ENCODE peak calls at places on chromosomes 2 and 18, in ten cellular contexts. O is fibroblast of lung, Y is IMR-90, Q is astrocyte, V is keratinocyte, M is HepG2, G is mammary epithelial cell, C is endodermal cell, L is neural progenitor cell, B is PC-3. W is an unnamed sample. For H3K36me3, the result is how much of the 10 kb centered on the place peaks cover.

GRCh38 chr2:17608251-17608650 is 67.8 kb downstream of the VSNL1 start:
- DNase-seq in C (peak), B (no peak), Q (no peak), G (no peak), M (no peak), Y (no peak), O (no peak), V (no peak), L (no peak), W (no peak)

GRCh38 chr2:62698653-62699052 is 6.9 kb upstream of the EHBP1 start:
- DNase-seq in L (no peak), B (no peak), V (no peak), M (no peak), O (no peak), Y (no peak), Q (no peak), G (no peak), C (no peak), W (no peak)

GRCh38 chr18:57210101-57210661 is 63.3 kb downstream of the BOD1L2 start:
- DNase-seq in O (peak), Q (peak), C (peak), M (peak), Y (peak), V (peak), G (peak), L (peak), B (peak), W (peak)

GRCh38 chr2:9908639-9909038 is 42.9 kb upstream of the GRHL1 start:
- DNase-seq in L (no peak), G (no peak), B (no peak), Q (no peak), V (no peak), M (peak), C (no peak), Y (no peak), O (no peak), W (no peak)

GRCh38 chr2:226763320-226763719 is 36.3 kb downstream of the IRS1 start:
- DNase-seq in C (no peak), Y (peak), G (peak), L (no peak), B (no peak), Q (peak), V (no peak), O (no peak), M (no peak), W (no peak)

GRCh38 chr2:71498261-71498701 is 44.9 kb downstream of the DYSF start:
- DNase-seq in B (peak), G (peak), O (peak), C (no peak), L (no peak), Q (peak), M (peak), V (peak), Y (peak), W (no peak)

GRCh38 chr18:21453512-21453862 is 147.0 kb downstream of the ESCO1 start:
- DNase-seq in O (no peak), Y (no peak), C (no peak), M (no peak), Q (peak), V (no peak), G (peak), B (peak), L (no peak), W (no peak)

GRCh38 chr18:10681581-10682367 is 155.9 kb downstream of the NAPG start:
- DNase-seq in G (no peak), V (no peak), B (no peak), O (no peak), Y (peak), C (no peak), Q (no peak), M (no peak), L (no peak), W (no peak)

GRCh38 chr2:188145885-188146284 is 145.8 kb upstream of the GULP1 start:
- DNase-seq in O (no peak), Q (no peak), L (no peak), C (no peak), M (no peak), G (no peak), Y (no peak), V (no peak), B (no peak), W (no peak)

GRCh38 chr2:105895995-105896764 is 151.5 kb downstream of the NCK2 start:
- DNase-seq in L (no peak), G (no peak), M (no peak), O (no peak), B (no peak), V (no peak), Q (no peak), C (no peak), Y (no peak), W (no peak)

GRCh38 chr2:30230479-30230854 is 867 bp upstream of the LBH start:
- DNase-seq in Q (no peak), Y (peak), M (no peak), L (peak), B (no peak), O (peak), C (peak), G (no peak), V (no peak), W (no peak)

GRCh38 chr2:29920631-29921559 is 491 bp downstream of the ALK start:
- DNase-seq in L (peak), Y (peak), O (peak), V (no peak), Q (peak), M (no peak), C (peak), B (peak), G (peak), W (no peak)

GRCh38 chr2:27723372-27724144 is 48.0 kb upstream of the MRPL33 start:
- DNase-seq in G (peak), Y (peak), L (peak), Q (peak), M (peak), O (peak), B (peak), V (peak), C (peak), W (peak)

GRCh38 chr2:127188797-127189196 is 31.3 kb downstream of the CYP27C1 start:
- DNase-seq in L (no peak), B (no peak), O (no peak), Y (no peak), M (no peak), Q (no peak), G (no peak), C (no peak), V (no peak), W (no peak)

GRCh38 chr2:85971369-85971768 is 82.6 kb upstream of the ST3GAL5 start:
- DNase-seq in B (peak), M (no peak), G (peak), Y (peak), L (no peak), O (peak), V (no peak), Q (peak), C (no peak), W (no peak)

GRCh38 chr2:7886665-7887064 is 795.2 kb upstream of the ID2 start:
- DNase-seq in G (peak), L (no peak), O (no peak), C (peak), V (no peak), B (peak), Y (peak), Q (no peak), M (peak), W (no peak)

GRCh38 chr2:236706288-236706687 is 136.7 kb downstream of the ACKR3 start:
- DNase-seq in L (no peak), Y (no peak), V (no peak), G (no peak), O (no peak), C (no peak), Q (no peak), M (no peak), B (no peak), W (no peak)

GRCh38 chr2:177897278-177897677 is 175.3 kb downstream of the PDE11A start:
- DNase-seq in L (no peak), C (peak), B (no peak), M (no peak), Y (no peak), V (no peak), G (no peak), O (no peak), Q (no peak), W (no peak)

GRCh38 chr2:177894546-177894945 is 178.0 kb downstream of the PDE11A start:
- DNase-seq in Q (peak), M (no peak), L (no peak), O (no peak), V (no peak), G (no peak), Y (no peak), B (no peak), C (no peak), W (no peak)

GRCh38 chr2:177893880-177894279 is 178.7 kb downstream of the PDE11A start:
- DNase-seq in O (no peak), C (no peak), Y (no peak), Q (no peak), G (no peak), B (no peak), V (no peak), L (no peak), M (no peak), W (no peak)

GRCh38 chr2:177900091-177900490 is 172.5 kb downstream of the PDE11A start:
- DNase-seq in B (peak), V (peak), M (no peak), L (no peak), G (peak), C (no peak), O (no peak), Y (no peak), Q (no peak), W (no peak)

GRCh38 chr2:177896587-177896986 is 176.0 kb downstream of the PDE11A start:
- DNase-seq in B (no peak), C (no peak), Q (no peak), O (no peak), Y (no peak), M (no peak), G (no peak), V (no peak), L (no peak), W (no peak)
- H3K36me3 ChIP-seq in B (under half), C (under half), Q (under half), O (under half), Y (under half), M (under half), G (under half), V (under half), L (under half), W (under half)

DNA sequence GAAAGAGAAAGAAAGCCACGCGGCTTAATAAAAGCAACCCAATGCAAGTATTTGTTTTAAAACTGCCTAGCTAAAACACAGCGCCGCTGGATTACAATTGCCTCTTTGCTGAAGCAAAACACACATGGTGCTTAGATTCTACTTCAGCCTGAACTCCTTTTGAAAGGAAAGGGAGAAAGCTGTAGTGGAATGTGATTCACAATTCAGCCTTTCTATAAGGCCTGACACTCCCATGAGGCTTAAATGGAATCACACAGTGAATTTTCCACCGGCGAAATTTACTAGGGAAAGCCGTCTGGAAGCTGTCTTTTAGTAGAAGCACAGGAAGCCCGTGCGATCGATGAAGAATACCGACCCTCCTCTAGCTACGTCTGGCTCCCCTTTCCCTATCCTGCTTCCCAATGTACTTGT is 348.1 kb downstream of the DLGAP1 start:
- DNase-seq in C (no peak), Y (no peak), B (no peak), M (no peak), Q (peak), V (no peak), O (no peak), G (no peak), L (peak), W (no peak)
- H3K9ac ChIP-seq in C (no peak), Y (no peak), B (no peak), M (no peak), Q (peak), V (no peak), O (no peak), G (no peak), L (no peak), W (no peak)

GRCh38 chr2:55230551-55230950 is 1.5 kb downstream of the CLHC1 start:
- DNase-seq in O (no peak), Y (no peak), C (no peak), M (no peak), L (no peak), V (no peak), G (no peak), B (no peak), Q (no peak), W (no peak)
- H3K4me3 ChIP-seq in O (no peak), Y (no peak), C (peak), M (no peak), L (no peak), V (no peak), G (no peak), B (peak), Q (no peak), W (no peak)

GRCh38 chr2:191404568-191404991 is 159.4 kb downstream of the MYO1B start:
- DNase-seq in L (no peak), Q (peak), B (peak), Y (peak), M (no peak), O (no peak), V (no peak), G (no peak), C (no peak), W (no peak)
- H3K36me3 ChIP-seq in L (under half), Q (under half), B (half or more), Y (under half), M (under half), O (under half), V (under half), G (half or more), C (half or more), W (half or more)

DNA sequence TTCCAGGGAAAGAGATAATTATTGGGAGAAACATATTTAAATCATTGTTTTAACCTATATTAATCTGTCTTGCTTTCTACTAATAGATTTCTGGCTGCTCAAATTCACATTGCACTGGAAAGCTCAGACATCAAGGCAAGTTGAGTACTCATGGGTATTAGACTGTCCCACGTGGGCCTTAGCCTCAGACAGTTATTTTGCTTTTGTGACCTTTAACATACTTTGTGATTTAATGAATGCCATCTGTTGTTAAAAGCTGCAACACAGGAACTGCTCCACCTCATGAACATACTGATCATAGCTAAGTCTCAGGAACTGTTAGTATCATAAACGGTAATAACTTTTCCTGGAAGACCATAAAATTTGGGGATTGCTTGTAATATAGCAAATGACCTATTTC is 2.7 kb upstream of the LCT start:
- DNase-seq in Y (peak), C (no peak), O (peak), G (no peak), B (no peak), M (no peak), V (no peak), Q (peak), L (no peak), W (no peak)
- H3K9ac ChIP-seq in Y (no peak), C (no peak), O (no peak), G (no peak), B (no peak), M (no peak), V (no peak), Q (no peak), L (no peak), W (no peak)

GRCh38 chr2:237859082-237859433 is 365 bp upstream of the RAMP1 start:
- DNase-seq in M (no peak), Q (no peak), V (no peak), O (no peak), L (no peak), B (peak), Y (no peak), G (no peak), C (peak), W (no peak)
- H3K4me3 ChIP-seq in M (peak), Q (no peak), V (no peak), O (peak), L (peak), B (peak), Y (peak), G (no peak), C (no peak), W (peak)

GRCh38 chr2:201150454-201151020 is 32.4 kb upstream of the CASP10 start:
- DNase-seq in G (no peak), O (no peak), V (no peak), Q (no peak), M (no peak), Y (no peak), C (no peak), B (no peak), L (no peak), W (no peak)
- H3K36me3 ChIP-seq in G (under half), O (under half), V (under half), Q (under half), M (under half), Y (under half), C (half or more), B (under half), L (under half), W (under half)

W was measured in NT2/D1.